ENCODE peak calls at places on chromosomes 16 and 17, in eight cellular contexts. A, W, R, Z, H, S, G and D are unnamed samples.

GRCh38 chr16:84754353-84754856 is 54.6 kb downstream of the USP10 start:
- DNase-seq in R (peak), H (peak), S (peak), G (peak), A (peak), Z (peak), W (peak), D (peak)

GRCh38 chr17:162689-163088 is 18.8 kb downstream of the DOC2B start:
- DNase-seq in R (no peak), W (no peak), A (no peak), H (no peak), Z (no peak), S (no peak), G (no peak), D (no peak)

GRCh38 chr17:77394540-77395295 is 253.9 kb downstream of the SEC14L1 start:
- DNase-seq in G (no peak), S (no peak), W (no peak), A (no peak), R (no peak), Z (no peak), H (no peak), D (no peak)

GRCh38 chr17:21200590-21201301 is 13.2 kb downstream of the TMEM11 start:
- DNase-seq in A (no peak), G (no peak), W (no peak), H (no peak), Z (no peak), S (no peak), R (no peak), D (no peak)

GRCh38 chr16:2819939-2820835 is 3.1 kb downstream of the PRSS21 start:
- DNase-seq in Z (no peak), R (no peak), A (no peak), W (no peak), S (peak), G (no peak), H (no peak), D (no peak)

GRCh38 chr17:48604770-48605329 is at the start of gene HOXB6:
- DNase-seq in W (no peak), R (no peak), Z (no peak), A (no peak), H (no peak), G (no peak), S (no peak), D (no peak)

GRCh38 chr16:398551-399277 is 1.7 kb downstream of the NME4 start:
- DNase-seq in S (no peak), A (no peak), H (no peak), R (no peak), W (no peak), Z (no peak), G (no peak), D (no peak)

GRCh38 chr16:82111944-82112343 is 58.1 kb downstream of the MPHOSPH6 start:
- DNase-seq in A (no peak), R (no peak), Z (no peak), H (no peak), W (no peak), G (no peak), S (no peak), D (no peak)

GRCh38 chr16:58034786-58035185 is 9.2 kb downstream of the MMP15 start:
- DNase-seq in W (no peak), S (no peak), G (no peak), A (no peak), Z (no peak), R (no peak), H (no peak), D (no peak)

GRCh38 chr16:57532251-57532625 is 4.1 kb downstream of the CCDC102A start:
- DNase-seq in A (no peak), H (no peak), S (no peak), Z (no peak), R (no peak), G (no peak), W (no peak), D (no peak)

GRCh38 chr16:273547-274421 is 2.0 kb downstream of the RGS11 start:
- DNase-seq in A (no peak), R (no peak), S (no peak), Z (no peak), W (no peak), G (no peak), H (no peak), D (no peak)

GRCh38 chr17:39152134-39152884 is 872 bp upstream of the PLXDC1 start:
- DNase-seq in Z (no peak), W (no peak), R (no peak), A (no peak), G (no peak), H (no peak), S (no peak), D (peak)

GRCh38 chr16:7449808-7450207 is 117.2 kb downstream of the RBFOX1 start:
- DNase-seq in W (no peak), R (no peak), S (no peak), G (no peak), A (no peak), H (no peak), Z (no peak), D (no peak)

GRCh38 chr17:13563916-13564315 is 37.8 kb downstream of the HS3ST3A1 start:
- DNase-seq in R (no peak), S (no peak), W (no peak), G (no peak), Z (no peak), A (peak), H (no peak), D (no peak)

GRCh38 chr17:8859029-8859803 is 8.3 kb downstream of the PIK3R6 start:
- DNase-seq in R (no peak), S (no peak), G (peak), H (no peak), Z (peak), W (no peak), A (peak), D (no peak)